ENCODE peak calls at places on chromosomes 13 and 19, in four cellular contexts. M, P, H and A are unnamed samples.
A peak's percentile ranks its signal among the peaks of the same experiment; 100 is the strongest.

GRCh38 chr13:104586010-104586746 is 1520.0 kb upstream of the SLC10A2 start:
- DNase-seq in P (no peak), M (no peak), H (peak; percentile 24), A (no peak)

GRCh38 chr19:32891609-32892008 is 22.0 kb upstream of the SLC7A9 start:
- DNase-seq in M (no peak), P (no peak), H (no peak), A (no peak)

GRCh38 chr19:11699931-11700794 is 38.6 kb downstream of the ZNF823 start:
- DNase-seq in H (peak; percentile 59), M (peak; percentile 37), P (peak; percentile 33), A (peak; percentile 44)

GRCh38 chr13:111940892-111941291 is 126.1 kb upstream of the SOX1 start:
- DNase-seq in P (no peak), M (no peak), H (no peak), A (no peak)

GRCh38 chr19:54345938-54346386 is 7.0 kb upstream of the LILRA4 start:
- DNase-seq in P (no peak), H (no peak), M (no peak), A (no peak)

GRCh38 chr19:48095637-48096175 is 14.9 kb downstream of the PLA2G4C start:
- DNase-seq in H (no peak), P (no peak), M (no peak), A (no peak)

GRCh38 chr19:11286312-11286974 is 9.5 kb upstream of the TSPAN16 start:
- DNase-seq in P (no peak), H (no peak), M (no peak), A (no peak)

GRCh38 chr13:94548382-94549240 is 47.3 kb downstream of the TGDS start:
- DNase-seq in M (peak; percentile 82), H (peak; percentile 78), P (peak; percentile 49), A (peak; percentile 80)

GRCh38 chr13:76885203-76886004 is 801 bp downstream of the KCTD12 start:
- DNase-seq in H (peak; percentile 78), M (peak; percentile 79), P (no peak), A (peak; percentile 71)

GRCh38 chr13:93116809-93117208 is 109.8 kb upstream of the GPC6 start:
- DNase-seq in M (no peak), H (peak; percentile 23), P (peak; percentile 4), A (peak; percentile 11)

GRCh38 chr13:80131204-80131603 is 209.7 kb downstream of the SPRY2 start:
- DNase-seq in H (peak; percentile 67), M (peak; percentile 67), P (no peak), A (no peak)

GRCh38 chr13:36163809-36164308 is 32.7 kb upstream of the DCLK1 start:
- DNase-seq in P (no peak), H (peak; percentile 71), M (no peak), A (no peak)

GRCh38 chr19:49333426-49334288 is 1.5 kb upstream of the CD37 start:
- DNase-seq in H (no peak), P (no peak), M (no peak), A (peak; percentile 43)

GRCh38 chr19:13984875-13985741 is 21.0 kb downstream of the RFX1 start:
- DNase-seq in P (peak; percentile 18), M (no peak), H (no peak), A (no peak)

GRCh38 chr13:74132152-74132767 is 1.9 kb downstream of the KLF12 start:
- DNase-seq in P (peak; percentile 15), M (peak; percentile 3), H (peak; percentile 19), A (no peak)

GRCh38 chr13:56378566-56378965 is 762.2 kb upstream of the PRR20A start:
- DNase-seq in M (no peak), P (no peak), H (no peak), A (no peak)

GRCh38 chr19:43643326-43643725 is 3.7 kb upstream of the CADM4 start:
- DNase-seq in H (no peak), M (no peak), P (no peak), A (no peak)

GRCh38 chr13:20711301-20712044 is 8.0 kb downstream of the IL17D start:
- DNase-seq in M (peak; percentile 80), H (no peak), P (no peak), A (no peak)

GRCh38 chr13:101930331-101930730 is 471.5 kb downstream of the FGF14 start:
- DNase-seq in P (no peak), H (no peak), M (no peak), A (no peak)

GRCh38 chr19:5285311-5285710 is 55.3 kb downstream of the PTPRS start:
- DNase-seq in P (no peak), H (no peak), M (no peak), A (no peak)

GRCh38 chr19:28794301-28794700 is 418.6 kb downstream of the UQCRFS1 start:
- DNase-seq in P (no peak), M (no peak), H (no peak), A (no peak)

GRCh38 chr19:32241957-32242710 is 103.3 kb upstream of the ZNF507 start:
- DNase-seq in H (no peak), M (no peak), P (no peak), A (no peak)

GRCh38 chr13:51607165-51607564 is 22.9 kb downstream of the WDFY2 start:
- DNase-seq in M (no peak), H (no peak), P (no peak), A (no peak)
- H3K79me2 ChIP-seq in M (peaks cover 88% of the 10 kb centered on the region), H (peaks cover 57% of the 10 kb centered on the region), P (peaks cover 95% of the 10 kb centered on the region), A (no peaks in the 10 kb centered on the region)

DNA sequence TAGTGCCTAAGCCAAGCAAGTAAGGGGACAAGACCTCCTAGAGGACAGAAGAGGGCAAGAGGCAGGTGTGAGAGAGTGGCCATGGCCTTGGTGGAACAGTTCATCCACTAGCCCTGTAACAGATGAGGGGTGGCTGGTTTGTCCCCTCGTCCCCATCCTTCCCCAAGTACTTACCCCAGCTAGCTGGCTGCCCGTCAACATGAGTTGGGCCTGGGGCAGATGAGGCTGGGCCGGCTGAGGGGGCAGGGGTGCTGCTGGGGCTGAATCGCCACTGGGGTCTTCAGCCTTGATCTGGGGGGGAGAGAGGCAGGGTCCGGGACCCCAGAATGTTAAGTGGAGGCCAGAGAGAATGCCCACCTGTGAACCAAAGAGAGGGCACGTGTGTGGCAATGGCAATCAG is 15.2 kb downstream of the POU2F2 start:
- DNase-seq in M (no peak), H (no peak), P (no peak), A (no peak)
- H4K20me1 ChIP-seq in M (no peaks in the 10 kb centered on the region), H (no peaks in the 10 kb centered on the region), P (no peaks in the 10 kb centered on the region), A (no peaks in the 10 kb centered on the region)

GRCh38 chr13:40558656-40559055 is 107.8 kb downstream of the FOXO1 start:
- DNase-seq in H (no peak), P (no peak), M (no peak), A (no peak)
- H3K79me2 ChIP-seq in H (peaks cover 59% of the 10 kb centered on the region), P (peaks cover 89% of the 10 kb centered on the region), M (peaks cover 2% of the 10 kb centered on the region), A (no peaks in the 10 kb centered on the region)

DNA sequence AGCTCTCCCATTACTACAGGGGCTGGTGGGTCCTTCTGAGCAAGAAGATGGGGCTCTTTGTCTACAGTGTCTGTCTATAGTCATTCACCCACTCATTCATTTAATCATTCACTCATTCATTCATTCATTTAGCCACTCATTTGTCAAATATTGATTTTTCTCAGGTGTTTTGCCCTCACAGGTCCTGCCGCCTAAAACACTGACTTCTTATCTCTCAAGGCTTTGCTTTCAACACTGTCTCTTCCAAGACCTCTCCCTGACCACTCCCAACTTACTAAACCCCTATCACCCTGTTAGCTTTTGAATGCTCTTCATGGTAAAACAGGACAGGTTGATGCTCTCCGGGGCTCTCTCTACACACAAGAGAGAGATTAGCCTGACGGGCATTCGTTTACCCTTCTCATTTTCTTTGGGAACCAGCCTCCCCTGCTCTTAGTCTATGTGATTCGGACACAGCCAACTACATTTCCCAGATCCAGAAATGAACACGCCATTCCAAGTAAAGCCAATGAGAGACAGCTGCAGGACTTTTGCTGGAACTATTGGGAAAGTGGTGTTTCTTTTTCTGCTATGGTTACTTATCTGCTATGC is 22.7 kb downstream of the FAM187B start:
- DNase-seq in M (no peak), H (no peak), P (no peak), A (peak; percentile 21)
- H4K20me1 ChIP-seq in M (no peaks in the 10 kb centered on the region), H (no peaks in the 10 kb centered on the region), P (no peaks in the 10 kb centered on the region), A (no peaks in the 10 kb centered on the region)

GRCh38 chr13:29319451-29319850 is 276.0 kb downstream of the SLC7A1 start:
- DNase-seq in M (peak; percentile 86), P (no peak), H (no peak), A (no peak)
- H3K79me2 ChIP-seq in M (no peaks in the 10 kb centered on the region), P (no peaks in the 10 kb centered on the region), H (no peaks in the 10 kb centered on the region), A (no peaks in the 10 kb centered on the region)

GRCh38 chr19:15274477-15274876 is 42.2 kb upstream of the EPHX3 start:
- DNase-seq in M (no peak), H (no peak), P (no peak), A (no peak)
- H4K20me1 ChIP-seq in M (peaks cover 100% of the 10 kb centered on the region), H (peaks cover 100% of the 10 kb centered on the region), P (peaks cover 92% of the 10 kb centered on the region), A (peaks cover 66% of the 10 kb centered on the region)

GRCh38 chr13:113607056-113607455 is 22.5 kb downstream of the TFDP1 start:
- DNase-seq in P (no peak), M (no peak), H (no peak), A (no peak)
- H3K79me2 ChIP-seq in P (peaks cover 85% of the 10 kb centered on the region), M (peaks cover 97% of the 10 kb centered on the region), H (peaks cover 85% of the 10 kb centered on the region), A (peaks cover 100% of the 10 kb centered on the region)

GRCh38 chr13:98525852-98526512 is 50.9 kb downstream of the STK24 start:
- DNase-seq in H (no peak), M (no peak), P (no peak), A (no peak)
- H4K20me1 ChIP-seq in H (peaks cover 100% of the 10 kb centered on the region), M (peaks cover 100% of the 10 kb centered on the region), P (peaks cover 92% of the 10 kb centered on the region), A (peaks cover 86% of the 10 kb centered on the region)